ENCODE peak calls at places on chromosome 16, in nine cellular contexts. M, E, X, I, S, U, V, L and O are unnamed samples.

GRCh38 chr16:67667817-67668494 is 1.3 kb downstream of the C16orf86 start:
- DNase-seq in M (peak; percentile 66), E (peak; percentile 96), X (peak; percentile 87), I (peak; percentile 93), S (peak; percentile 95), U (peak; percentile 92), V (peak; percentile 88), L (peak; percentile 92), O (peak; percentile 93)

GRCh38 chr16:57361384-57361783 is 2.8 kb downstream of the CCL22 start:
- DNase-seq in M (no peak), E (no peak), X (no peak), I (no peak), S (no peak), U (no peak), V (no peak), L (no peak), O (no peak)

GRCh38 chr16:79508294-79508693 is 92.2 kb downstream of the MAF start:
- DNase-seq in M (no peak), E (no peak), X (no peak), I (no peak), S (no peak), U (no peak), V (no peak), L (no peak), O (no peak)

GRCh38 chr16:68737046-68737729 is at the start of gene CDH1:
- DNase-seq in M (no peak), E (no peak), X (no peak), I (no peak), S (peak; percentile 73), U (no peak), V (no peak), L (no peak), O (no peak)

GRCh38 chr16:55120408-55120807 is 189.7 kb downstream of the IRX5 start:
- DNase-seq in M (no peak), E (no peak), X (no peak), I (peak; percentile 7), S (peak; percentile 50), U (no peak), V (no peak), L (no peak), O (no peak)

GRCh38 chr16:75105306-75106061 is 11.1 kb downstream of the LDHD start:
- DNase-seq in M (no peak), E (peak; percentile 94), X (no peak), I (no peak), S (peak; percentile 84), U (no peak), V (no peak), L (peak; percentile 67), O (no peak)

GRCh38 chr16:1561266-1561665 is 27.8 kb downstream of the TMEM204 start:
- DNase-seq in M (no peak), E (no peak), X (no peak), I (no peak), S (no peak), U (no peak), V (no peak), L (no peak), O (no peak)

GRCh38 chr16:86854058-86854621 is 275.8 kb downstream of the FOXL1 start:
- DNase-seq in M (no peak), E (peak; percentile 39), X (no peak), I (no peak), S (no peak), U (peak; percentile 63), V (no peak), L (no peak), O (no peak)

GRCh38 chr16:16780588-16780987 is 401.6 kb downstream of the NPIPA7 start:
- DNase-seq in M (no peak), E (no peak), X (no peak), I (no peak), S (no peak), U (no peak), V (no peak), L (no peak), O (no peak)

GRCh38 chr16:58462089-58462488 is 37.9 kb upstream of the NDRG4 start:
- DNase-seq in M (no peak), E (no peak), X (no peak), I (no peak), S (no peak), U (no peak), V (no peak), L (no peak), O (no peak)
- H3K4me3 ChIP-seq in M (no peak overlapping the region), E (no peak overlapping the region), X (no peak overlapping the region), I (no peak overlapping the region), S (no peak overlapping the region), U (no peak overlapping the region), V (no peak overlapping the region), L (no peak overlapping the region), O (no peak overlapping the region)

GRCh38 chr16:3065742-3066439 is 451 bp downstream of the IL32 start:
- DNase-seq in M (no peak), E (no peak), X (no peak), I (no peak), S (no peak), U (no peak), V (no peak), L (no peak), O (no peak)
- H3K27ac ChIP-seq in M (peak overlapping the region; percentile 19), E (no peak overlapping the region), X (peak overlapping the region; percentile 78), I (peak overlapping the region; percentile 69), S (no peak overlapping the region), U (peak overlapping the region; percentile 94), V (peak overlapping the region; percentile 72), L (no peak overlapping the region), O (no peak overlapping the region)

GRCh38 chr16:530111-530817 is 2.8 kb downstream of the CAPN15 start:
- DNase-seq in M (no peak), E (no peak), X (no peak), I (no peak), S (no peak), U (no peak), V (no peak), L (no peak), O (no peak)
- TF ChIP-seq CTCF in M (no peak), E (no peak), X (no peak), I (no peak), S (no peak), U (no peak), V (no peak), L (no peak), O (no peak)

DNA sequence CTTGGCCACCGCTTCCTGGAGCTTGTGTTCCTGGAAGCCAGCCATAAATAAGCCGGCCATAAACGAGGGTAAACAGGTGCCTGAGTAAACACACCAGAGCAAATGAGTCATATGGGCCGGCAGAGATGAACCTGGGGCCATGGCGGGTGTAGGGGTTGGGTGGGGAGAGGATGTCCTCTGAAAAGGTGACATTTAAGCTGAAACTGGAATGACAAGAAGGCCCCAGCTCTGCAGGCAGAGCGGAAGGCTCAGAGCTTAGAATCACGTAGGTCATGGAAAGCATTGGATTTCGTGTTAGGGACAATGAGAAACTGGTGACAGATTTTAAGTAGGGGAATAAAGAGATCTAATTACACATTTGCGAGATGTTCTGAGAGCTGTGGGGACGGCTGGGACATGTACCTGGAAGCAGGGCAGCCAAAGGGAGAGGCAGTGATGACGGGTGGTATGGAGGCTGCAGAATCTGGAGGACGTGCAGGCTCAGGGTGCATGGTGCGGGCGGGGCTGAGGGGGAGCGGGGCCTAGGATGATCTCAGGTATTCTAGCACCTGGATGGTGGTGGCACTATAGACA is 8.1 kb upstream of the DNASE1 start:
- DNase-seq in M (no peak), E (no peak), X (no peak), I (peak; percentile 62), S (no peak), U (peak; percentile 80), V (no peak), L (peak; percentile 14), O (peak; percentile 55)
- H3K4me3 ChIP-seq in M (no peak overlapping the region), E (no peak overlapping the region), X (no peak overlapping the region), I (no peak overlapping the region), S (no peak overlapping the region), U (no peak overlapping the region), V (no peak overlapping the region), L (no peak overlapping the region), O (no peak overlapping the region)

DNA sequence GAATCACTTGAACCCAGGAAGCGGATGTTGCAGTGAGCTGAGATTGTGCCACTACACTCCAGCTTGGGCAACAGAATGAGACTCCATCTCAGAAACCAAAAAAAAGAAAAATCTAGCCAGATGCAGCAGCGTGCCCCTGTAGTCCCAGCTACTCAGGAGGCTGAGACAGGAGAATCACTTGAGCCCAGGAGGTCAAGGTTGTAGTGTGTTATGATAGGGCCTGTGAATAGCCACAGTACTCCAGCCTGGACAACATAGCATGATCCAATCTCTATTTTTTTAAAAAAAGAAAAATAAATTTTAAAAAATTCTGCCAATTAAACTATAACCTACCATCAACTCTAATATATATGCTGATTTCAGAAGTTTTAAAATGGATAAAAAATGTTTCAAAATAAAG is 15.8 kb downstream of the PHLPP2 start:
- DNase-seq in M (no peak), E (no peak), X (no peak), I (no peak), S (no peak), U (no peak), V (no peak), L (no peak), O (no peak)
- H3K27ac ChIP-seq in M (no peak overlapping the region), E (peak overlapping the region; percentile 43), X (no peak overlapping the region), I (peak overlapping the region; percentile 77), S (no peak overlapping the region), U (no peak overlapping the region), V (no peak overlapping the region), L (no peak overlapping the region), O (no peak overlapping the region)

GRCh38 chr16:85557083-85557975 is 55.8 kb upstream of the GSE1 start:
- DNase-seq in M (no peak), E (no peak), X (no peak), I (peak; percentile 32), S (peak; percentile 61), U (no peak), V (no peak), L (no peak), O (no peak)

GRCh38 chr16:85555549-85556455 is 57.3 kb upstream of the GSE1 start:
- DNase-seq in M (no peak), E (peak; percentile 42), X (peak; percentile 37), I (peak; percentile 18), S (peak; percentile 87), U (no peak), V (peak; percentile 42), L (no peak), O (no peak)

GRCh38 chr16:85560932-85561247 is 52.2 kb upstream of the GSE1 start:
- DNase-seq in M (no peak), E (no peak), X (no peak), I (no peak), S (no peak), U (no peak), V (no peak), L (no peak), O (no peak)

GRCh38 chr16:85556456-85557082 is 56.6 kb upstream of the GSE1 start:
- DNase-seq in M (no peak), E (peak; percentile 45), X (peak; percentile 60), I (peak; percentile 16), S (peak; percentile 77), U (no peak), V (no peak), L (no peak), O (no peak)

DNA sequence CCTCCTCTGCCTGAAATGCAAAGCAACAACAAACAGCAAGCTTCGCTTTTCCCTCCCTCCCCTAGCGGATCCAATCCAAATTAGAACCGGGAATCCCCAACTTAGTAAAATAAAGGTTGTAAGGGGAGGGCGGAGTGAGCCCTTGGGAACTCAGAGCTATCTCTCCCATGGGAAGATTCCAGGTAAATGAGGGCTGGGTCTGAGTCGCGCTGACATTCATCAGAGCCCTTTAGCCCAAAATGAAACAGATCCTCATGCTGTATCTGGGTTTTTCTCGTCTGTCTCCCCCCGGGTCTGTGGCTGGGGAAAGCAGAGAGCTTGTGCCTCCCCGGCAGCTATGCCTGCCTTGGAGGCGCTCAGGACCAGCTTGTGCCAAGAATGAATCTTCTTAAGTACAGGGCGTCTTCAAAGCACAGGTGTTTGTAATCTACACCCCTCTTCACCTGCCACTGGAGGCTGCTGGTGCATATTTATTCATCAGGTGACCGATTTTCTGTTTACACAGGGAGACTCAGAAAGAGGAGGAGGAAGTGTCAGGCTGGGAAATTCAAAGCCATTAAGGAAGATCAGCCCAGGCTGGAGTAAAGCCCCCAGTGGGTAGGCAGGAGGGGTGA is 55.0 kb upstream of the GSE1 start:
- DNase-seq in M (no peak), E (no peak), X (no peak), I (no peak), S (no peak), U (no peak), V (no peak), L (no peak), O (no peak)
- TF ChIP-seq CTCF in M (no peak), E (no peak), X (no peak), I (no peak), S (no peak), U (no peak), V (no peak), L (no peak), O (no peak)